ENCODE peak calls at places on chromosomes 11 and 22, in four cellular contexts. X is HCT116, V is Panc1, P is A549. O is an unnamed sample.

GRCh38 chr11:7667460-7667859 is 5.8 kb downstream of the CYB5R2 start:
- DNase-seq in V (no peak), X (no peak), P (no peak), O (no peak)

GRCh38 chr11:118233377-118233776 is 8.6 kb upstream of the JAML start:
- DNase-seq in P (no peak), V (no peak), X (no peak), O (no peak)

GRCh38 chr11:47564933-47565339 is 463 bp upstream of the PTPMT1 start:
- DNase-seq in V (no peak), X (no peak), P (no peak), O (no peak)

GRCh38 chr11:86710936-86711335 is 38.5 kb upstream of the ME3 start:
- DNase-seq in V (no peak), X (no peak), P (no peak), O (no peak)

GRCh38 chr11:91624021-91624420 is 600.6 kb upstream of the FAT3 start:
- DNase-seq in P (no peak), X (no peak), V (no peak), O (no peak)

GRCh38 chr22:49933236-49933921 is 14.9 kb downstream of the CRELD2 start:
- DNase-seq in V (no peak), X (no peak), P (no peak), O (no peak)

GRCh38 chr22:35620624-35621245 is 3.6 kb upstream of the MB start:
- DNase-seq in P (no peak), V (no peak), X (no peak), O (peak)

GRCh38 chr11:82864268-82864667 is 36.0 kb downstream of the PRCP start:
- DNase-seq in P (peak), V (no peak), X (peak), O (peak)

GRCh38 chr11:15472405-15472799 is 357.7 kb downstream of the INSC start:
- DNase-seq in P (no peak), X (no peak), V (no peak), O (peak)

GRCh38 chr11:45252134-45252856 is 33.8 kb downstream of the SYT13 start:
- DNase-seq in P (peak), X (peak), V (no peak), O (peak)

GRCh38 chr22:31504282-31504681 is 7.9 kb downstream of the SFI1 start:
- DNase-seq in V (no peak), P (no peak), X (no peak), O (no peak)

GRCh38 chr11:92477686-92478085 is 253.1 kb downstream of the FAT3 start:
- DNase-seq in X (no peak), V (no peak), P (no peak), O (no peak)

GRCh38 chr11:32231909-32232493 is 141.1 kb downstream of the RCN1 start:
- DNase-seq in X (peak), V (no peak), P (peak), O (peak)

GRCh38 chr22:46097268-46097900 is 52.9 kb upstream of the PPARA start:
- DNase-seq in V (no peak), X (no peak), P (no peak), O (no peak)

GRCh38 chr11:2085251-2086066 is 53.7 kb downstream of the IGF2 start:
- DNase-seq in X (no peak), V (no peak), P (no peak), O (no peak)

GRCh38 chr11:59208956-59209355 is 3.8 kb downstream of the MPEG1 start:
- DNase-seq in P (no peak), X (no peak), V (no peak), O (no peak)

GRCh38 chr11:126188332-126189108 is 22.9 kb downstream of the RPUSD4 start:
- DNase-seq in X (no peak), P (no peak), V (no peak), O (no peak)

GRCh38 chr22:20052309-20053250 is 27.5 kb upstream of the DGCR8 start:
- DNase-seq in P (no peak), V (no peak), X (no peak), O (no peak)

GRCh38 chr22:10961043-10961860 is 4566.7 kb upstream of the OR11H1 start:
- DNase-seq in V (no peak), P (no peak), X (no peak), O (no peak)

GRCh38 chr11:58788355-58789023 is 56.0 kb downstream of the GLYATL2 start:
- DNase-seq in V (peak), P (peak), X (peak), O (peak)

GRCh38 chr11:109423114-109423859 is 1.3 kb downstream of the C11orf87 start:
- DNase-seq in V (no peak), P (no peak), X (no peak), O (peak)

GRCh38 chr11:95072948-95073347 is 6.2 kb downstream of the SRSF8 start:
- DNase-seq in V (no peak), P (no peak), X (no peak), O (no peak)

GRCh38 chr11:62439785-62440602 is 21.2 kb downstream of the SCGB1A1 start:
- DNase-seq in X (no peak), V (no peak), P (no peak), O (no peak)

GRCh38 chr11:122661182-122661945 is 5.8 kb downstream of the UBASH3B start:
- DNase-seq in X (no peak), P (no peak), V (no peak), O (no peak)

GRCh38 chr22:38924197-38924952 is 33.0 kb upstream of the APOBEC3A start:
- DNase-seq in P (peak), X (peak), V (peak), O (no peak)

GRCh38 chr11:128757886-128758612 is 64.2 kb downstream of the FLI1 start:
- DNase-seq in V (no peak), X (no peak), P (no peak), O (no peak)

GRCh38 chr11:124879999-124880611 is 14.9 kb downstream of the ROBO3 start:
- DNase-seq in V (no peak), X (no peak), P (no peak), O (no peak)

DNA sequence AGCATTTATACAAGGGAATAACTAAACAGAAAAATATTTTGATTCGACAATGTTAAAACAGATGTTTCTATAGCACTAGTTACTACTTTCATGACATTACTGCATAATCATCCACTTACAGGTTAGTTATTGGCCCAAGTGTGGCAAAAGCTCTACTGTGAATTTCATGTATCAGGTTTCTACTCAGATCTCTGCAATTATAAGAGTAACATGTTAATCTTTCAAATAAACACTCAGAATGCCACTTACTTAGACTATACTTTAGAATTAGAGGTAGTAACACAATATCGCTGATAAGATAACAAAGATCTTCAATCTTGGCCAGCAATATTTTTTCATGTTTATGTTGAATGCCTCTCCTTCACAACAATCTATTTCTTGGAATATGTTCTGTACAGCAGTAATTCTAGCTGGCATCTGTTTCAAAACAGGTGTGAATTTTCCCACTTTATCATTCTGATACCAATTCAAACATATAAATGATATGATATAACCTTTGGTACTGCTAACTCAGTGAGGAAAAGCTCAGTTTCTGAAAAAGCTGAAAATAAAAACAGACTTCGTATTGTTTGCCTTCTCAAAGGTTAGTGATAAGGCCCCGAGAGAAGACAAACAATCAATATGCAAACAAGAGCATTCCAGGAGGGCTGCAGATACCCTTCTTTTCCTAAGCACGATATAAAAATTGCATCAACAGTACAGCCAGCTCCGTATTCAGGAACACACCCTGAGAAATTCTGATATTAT is 11.0 kb upstream of the CCDC34 start:
- DNase-seq in P (no peak), V (no peak), X (no peak), O (no peak)
- TF ChIP-seq REST in P (no peak), V (no peak), X (no peak), O (no peak)

DNA sequence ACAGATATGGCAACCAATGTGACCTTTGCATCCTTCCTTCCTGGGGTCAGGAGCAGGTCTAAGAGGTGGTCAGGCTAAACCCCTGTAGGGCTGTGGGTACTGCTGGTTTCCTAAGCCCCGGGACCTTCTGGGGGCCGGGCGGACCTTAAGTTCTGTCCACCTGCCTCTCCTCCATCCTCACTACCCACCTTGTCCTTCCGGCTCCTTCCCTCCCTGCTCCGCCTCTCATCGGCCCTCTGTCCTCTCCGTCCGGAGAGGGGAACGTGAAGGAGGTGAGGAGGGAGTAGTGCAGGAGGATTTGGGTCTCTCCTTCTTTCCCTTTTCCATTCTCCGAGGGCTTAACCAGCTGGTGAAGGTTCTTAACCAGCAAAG is 28.3 kb upstream of the PARVB start:
- DNase-seq in V (no peak), P (no peak), X (no peak), O (no peak)
- H3K27ac ChIP-seq in V (no peak), P (no peak), X (no peak), O (peak)

DNA sequence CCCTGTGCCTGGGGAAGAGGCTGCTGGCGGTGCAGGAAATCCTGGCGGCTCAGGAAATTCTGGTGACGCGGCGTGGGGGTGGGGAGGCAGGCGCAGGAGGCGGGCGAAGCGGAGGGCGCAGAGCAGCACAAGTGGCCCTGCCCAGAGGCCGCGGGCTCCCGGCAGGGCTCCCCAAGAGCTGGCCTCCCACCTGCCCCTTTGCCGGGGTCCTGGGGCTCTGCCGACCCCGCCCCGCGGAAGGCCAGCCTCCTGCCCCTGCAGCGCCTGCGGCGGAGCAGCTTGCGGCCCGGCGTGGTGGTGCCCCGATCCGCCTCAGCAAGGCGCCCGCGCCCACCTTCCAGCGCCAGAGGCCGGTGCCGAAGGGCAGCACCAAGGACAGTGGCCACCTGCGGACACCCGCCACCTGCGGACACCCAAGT is 100.2 kb upstream of the OR4C13 start:
- DNase-seq in V (no peak), P (no peak), X (no peak), O (no peak)
- TF ChIP-seq REST in V (no peak), P (no peak), X (no peak), O (no peak)

GRCh38 chr22:42414565-42415298 is 17.5 kb downstream of the NFAM1 start:
- DNase-seq in X (no peak), P (no peak), V (no peak), O (no peak)

GRCh38 chr22:42418811-42419243 is 13.4 kb downstream of the NFAM1 start:
- DNase-seq in P (no peak), X (no peak), V (no peak), O (no peak)

GRCh38 chr22:42416671-42417230 is 15.5 kb downstream of the NFAM1 start:
- DNase-seq in V (no peak), X (no peak), P (no peak), O (no peak)

GRCh38 chr22:42419328-42419881 is 12.8 kb downstream of the NFAM1 start:
- DNase-seq in V (no peak), P (no peak), X (no peak), O (no peak)

DNA sequence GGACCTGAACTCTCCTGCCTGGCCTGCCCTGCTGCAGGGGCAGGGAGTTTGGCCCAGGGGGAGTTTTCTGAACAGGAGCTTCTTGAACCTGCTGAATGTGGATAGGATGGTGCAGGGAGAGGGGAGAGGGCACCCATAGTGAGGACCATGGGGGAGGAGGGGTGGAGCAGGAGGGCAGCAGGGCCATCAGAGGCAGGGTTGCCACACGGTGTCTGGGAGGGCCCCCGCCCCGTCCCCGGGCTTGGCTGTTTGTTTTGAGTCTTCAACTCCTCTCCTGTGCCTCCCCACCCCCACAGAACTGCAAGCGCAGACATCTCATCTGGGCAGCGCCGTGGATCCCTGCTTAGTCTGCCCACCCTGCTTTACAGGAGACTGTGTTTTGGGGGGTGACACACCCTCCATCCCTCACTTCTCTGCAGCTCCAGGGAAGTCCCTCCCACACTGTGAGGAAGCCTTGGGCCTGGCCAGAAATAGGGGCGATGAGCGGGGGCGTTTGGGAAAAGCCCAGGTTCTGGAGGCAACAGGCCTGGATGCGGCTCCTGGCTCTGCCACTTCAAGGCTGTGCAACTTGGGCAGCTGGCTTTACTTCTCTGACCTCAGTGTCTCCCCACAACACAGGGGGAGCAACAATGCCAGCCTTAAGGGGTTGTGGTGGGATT is 14.4 kb downstream of the NFAM1 start:
- DNase-seq in P (no peak), V (no peak), X (no peak), O (no peak)
- H3K27ac ChIP-seq in P (no peak), V (no peak), X (no peak), O (no peak)

DNA sequence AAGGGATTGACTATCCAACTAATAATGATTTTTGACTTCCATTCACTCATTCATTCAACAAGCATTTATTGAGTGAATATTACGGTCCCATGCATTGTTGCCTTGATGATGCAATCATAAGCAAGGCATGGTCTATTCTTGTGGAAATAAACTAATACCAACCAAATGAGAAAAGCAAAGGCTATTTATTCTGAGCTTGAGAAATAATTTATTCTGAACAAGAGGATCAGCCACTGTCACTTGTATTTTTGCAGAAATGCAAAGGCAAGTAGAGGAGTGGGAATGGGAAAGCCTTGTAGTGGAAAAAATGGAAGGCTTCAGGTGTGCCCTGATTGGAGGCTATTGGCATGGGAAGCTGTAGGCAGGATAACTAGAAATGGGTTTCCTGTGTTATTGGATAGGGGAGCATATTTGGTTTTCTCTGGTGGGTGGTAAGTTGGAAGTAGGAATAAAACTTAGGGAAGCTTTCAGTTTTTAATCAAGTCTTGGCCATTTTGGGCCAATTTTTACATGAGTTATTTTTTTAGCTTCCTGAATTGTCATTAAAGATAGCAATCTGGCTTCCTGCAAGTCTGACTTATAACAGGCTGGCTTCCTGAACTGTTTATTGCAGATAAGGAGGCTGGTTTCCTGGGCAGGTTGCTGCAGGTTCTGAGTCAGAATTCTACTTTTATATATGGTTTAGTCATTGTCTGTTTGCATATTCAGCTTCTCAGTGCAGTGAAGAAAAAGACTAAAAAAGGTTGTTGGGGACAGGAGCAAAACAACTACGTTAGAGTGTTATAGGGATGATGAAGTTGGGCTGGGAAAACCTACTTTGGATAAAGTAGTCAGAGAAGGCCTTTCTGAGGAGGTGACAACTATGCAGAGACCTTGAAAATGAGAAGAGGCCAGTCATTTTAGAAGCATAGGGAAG is 106.7 kb downstream of the APIP start:
- DNase-seq in P (no peak), V (no peak), X (no peak), O (no peak)
- TF ChIP-seq REST in P (no peak), V (no peak), X (no peak), O (no peak)

DNA sequence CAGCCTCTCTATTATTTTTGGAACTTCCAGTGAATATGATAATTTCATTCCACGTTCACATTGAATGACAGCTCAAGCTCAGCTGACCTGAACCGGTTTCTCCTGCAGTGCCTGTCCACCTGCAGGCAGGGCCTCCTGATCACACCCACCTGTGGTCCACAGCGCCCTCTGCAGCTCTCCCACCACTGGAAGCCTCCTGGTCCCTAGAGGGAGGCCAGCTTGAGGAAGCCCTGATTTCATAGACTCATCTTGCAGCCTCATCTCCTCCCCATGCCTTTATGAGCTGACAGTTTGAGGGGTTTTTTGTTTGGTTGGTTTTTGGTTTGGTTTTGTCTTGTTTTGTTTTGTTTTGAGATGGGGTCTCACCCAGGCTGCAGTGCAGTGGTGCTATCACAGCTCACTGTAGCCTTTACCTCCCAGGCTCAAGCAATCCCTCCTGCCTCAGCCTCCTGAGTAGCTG is 29.9 kb upstream of the MALAT1 start:
- DNase-seq in V (no peak), X (peak), P (peak), O (peak)
- H3K27ac ChIP-seq in V (peak), X (peak), P (peak), O (no peak)

GRCh38 chr22:25841775-25842174 is 99.8 kb downstream of the MYO18B start:
- DNase-seq in P (no peak), V (no peak), X (no peak), O (no peak)

GRCh38 chr22:25840883-25841282 is 98.9 kb downstream of the MYO18B start:
- DNase-seq in X (no peak), V (no peak), P (no peak), O (no peak)

GRCh38 chr22:25838960-25839741 is 97.2 kb downstream of the MYO18B start:
- DNase-seq in P (no peak), V (no peak), X (no peak), O (no peak)

GRCh38 chr22:25840162-25840561 is 98.2 kb downstream of the MYO18B start:
- DNase-seq in X (no peak), V (no peak), P (no peak), O (no peak)

DNA sequence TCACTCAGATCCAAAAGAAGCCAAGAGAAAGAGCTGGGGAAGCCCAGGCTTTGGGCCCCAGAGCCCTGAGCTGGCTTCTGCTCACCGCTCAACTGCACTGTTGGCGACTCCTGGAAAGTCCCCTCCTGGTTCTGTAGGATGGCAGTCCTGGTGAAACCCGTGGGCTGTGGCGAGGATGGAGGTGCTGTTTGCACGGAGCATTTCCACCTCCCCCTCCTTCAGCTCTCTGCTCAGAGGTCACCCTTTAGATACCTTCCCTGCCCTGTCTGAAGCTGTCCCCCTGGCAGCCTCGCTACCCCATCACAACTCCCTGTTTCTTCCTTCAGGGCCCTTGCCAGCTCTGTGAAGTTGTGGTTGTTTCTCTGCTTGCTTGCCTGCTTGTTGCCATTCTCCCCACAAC is 97.8 kb downstream of the MYO18B start:
- DNase-seq in P (no peak), X (no peak), V (no peak), O (no peak)
- TF ChIP-seq REST in P (no peak), X (no peak), V (no peak), O (no peak)